ENCODE peak calls at places on chromosomes 4 and X, in five cellular contexts. C is GM23338, E is uterus, Y is K562, Q is breast epithelium. J is an unnamed sample.
A peak's percentile ranks its signal among the peaks of the same experiment; 100 is the strongest.

GRCh38 chrX:47218920-47219815 is 687 bp downstream of the CDK16 start:
- DNase-seq in C (peak; percentile 48), E (peak; percentile 49), Y (peak; percentile 68), Q (no peak), J (peak; percentile 57)

GRCh38 chr4:91330555-91331137 is 973.1 kb upstream of the GRID2 start:
- DNase-seq in C (no peak), E (no peak), Y (no peak), Q (no peak), J (no peak)

GRCh38 chr4:72031868-72032619 is at the start of gene NPFFR2:
- DNase-seq in C (peak; percentile 76), E (no peak), Y (peak; percentile 7), Q (no peak), J (peak; percentile 84)

GRCh38 chr4:8592366-8593267 is at the start of gene CPZ:
- DNase-seq in C (peak; percentile 88), E (peak; percentile 39), Y (peak; percentile 57), Q (no peak), J (peak; percentile 30)

GRCh38 chr4:83548151-83548905 is 12.4 kb downstream of the GPAT3 start:
- DNase-seq in C (peak; percentile 19), E (peak; percentile 37), Y (peak; percentile 89), Q (peak; percentile 68), J (no peak)

GRCh38 chr4:112038861-112039260 is 106.4 kb upstream of the FAM241A start:
- DNase-seq in C (no peak), E (no peak), Y (no peak), Q (no peak), J (no peak)

GRCh38 chr4:185534534-185534849 is 815 bp downstream of the PDLIM3 start:
- DNase-seq in C (no peak), E (no peak), Y (no peak), Q (no peak), J (no peak)

GRCh38 chr4:152679414-152680281 is at the start of gene TMEM154:
- DNase-seq in C (peak; percentile 87), E (peak; percentile 18), Y (no peak), Q (peak; percentile 67), J (no peak)

GRCh38 chr4:75723117-75723801 is 1.1 kb upstream of the USO1 start:
- DNase-seq in C (no peak), E (no peak), Y (no peak), Q (no peak), J (no peak)

GRCh38 chr4:55742655-55743191 is 76.9 kb upstream of the EXOC1L start:
- DNase-seq in C (no peak), E (no peak), Y (peak; percentile 29), Q (no peak), J (no peak)

GRCh38 chr4:87391783-87392054 is 731 bp upstream of the HSD17B11 start:
- DNase-seq in C (no peak), E (no peak), Y (no peak), Q (no peak), J (no peak)

GRCh38 chr4:68082758-68083157 is 46.9 kb downstream of the TMPRSS11F start:
- DNase-seq in C (no peak), E (no peak), Y (no peak), Q (no peak), J (no peak)

GRCh38 chr4:168408620-168409019 is 71.7 kb downstream of the DDX60L start:
- DNase-seq in C (no peak), E (peak; percentile 77), Y (no peak), Q (no peak), J (no peak)

GRCh38 chr4:168410681-168411080 is 69.6 kb downstream of the DDX60L start:
- DNase-seq in C (no peak), E (no peak), Y (no peak), Q (no peak), J (no peak)

GRCh38 chr4:168411318-168412150 is 68.8 kb downstream of the DDX60L start:
- DNase-seq in C (no peak), E (no peak), Y (no peak), Q (no peak), J (no peak)

DNA sequence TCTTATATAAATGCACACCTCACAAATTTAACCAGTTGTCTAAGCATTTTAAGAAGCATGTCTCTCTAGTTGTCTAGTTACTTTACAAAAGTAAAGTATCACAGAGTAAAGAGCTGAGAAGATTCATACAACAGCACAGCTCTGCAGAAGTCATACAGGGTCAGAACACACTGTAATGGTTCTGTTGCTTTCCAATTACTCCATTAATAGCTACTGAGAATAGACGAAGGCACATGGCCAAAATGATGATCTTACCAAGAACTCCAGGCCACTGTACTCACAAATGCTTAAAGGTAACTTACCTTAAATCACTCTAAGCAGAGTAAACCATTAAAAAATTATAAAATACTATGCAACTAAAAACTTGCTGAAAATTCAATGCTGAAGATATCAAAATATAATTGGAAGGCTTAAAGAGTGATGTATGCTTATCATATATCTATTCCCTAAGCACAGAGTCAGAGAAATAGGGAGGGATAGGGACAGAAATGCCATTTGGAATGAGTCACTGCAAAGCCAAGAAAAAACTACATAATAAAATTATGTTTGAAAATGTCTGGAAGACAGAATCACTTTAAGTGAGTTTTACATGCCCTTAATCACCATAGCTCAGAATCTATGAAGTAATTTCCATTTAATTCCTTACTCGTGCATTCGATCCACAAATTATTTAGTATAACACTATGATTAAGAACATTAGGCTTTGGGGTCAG is 71.0 kb downstream of the DDX60L start:
- DNase-seq in C (no peak), E (no peak), Y (no peak), Q (no peak), J (no peak)
- H3K27ac ChIP-seq in C (no peak overlapping the region), E (peak overlapping the region; percentile 66), Y (no peak overlapping the region), Q (no peak overlapping the region), J (no peak overlapping the region)

GRCh38 chr4:97548186-97548585 is 595.1 kb downstream of the STPG2 start:
- DNase-seq in C (no peak), E (no peak), Y (no peak), Q (no peak), J (no peak)

GRCh38 chr4:97548943-97549583 is 594.2 kb downstream of the STPG2 start:
- DNase-seq in C (no peak), E (no peak), Y (no peak), Q (no peak), J (no peak)
- TF ChIP-seq CTCF in C (no peak), E (no peak), Y (no peak), Q (no peak), J (no peak)

DNA sequence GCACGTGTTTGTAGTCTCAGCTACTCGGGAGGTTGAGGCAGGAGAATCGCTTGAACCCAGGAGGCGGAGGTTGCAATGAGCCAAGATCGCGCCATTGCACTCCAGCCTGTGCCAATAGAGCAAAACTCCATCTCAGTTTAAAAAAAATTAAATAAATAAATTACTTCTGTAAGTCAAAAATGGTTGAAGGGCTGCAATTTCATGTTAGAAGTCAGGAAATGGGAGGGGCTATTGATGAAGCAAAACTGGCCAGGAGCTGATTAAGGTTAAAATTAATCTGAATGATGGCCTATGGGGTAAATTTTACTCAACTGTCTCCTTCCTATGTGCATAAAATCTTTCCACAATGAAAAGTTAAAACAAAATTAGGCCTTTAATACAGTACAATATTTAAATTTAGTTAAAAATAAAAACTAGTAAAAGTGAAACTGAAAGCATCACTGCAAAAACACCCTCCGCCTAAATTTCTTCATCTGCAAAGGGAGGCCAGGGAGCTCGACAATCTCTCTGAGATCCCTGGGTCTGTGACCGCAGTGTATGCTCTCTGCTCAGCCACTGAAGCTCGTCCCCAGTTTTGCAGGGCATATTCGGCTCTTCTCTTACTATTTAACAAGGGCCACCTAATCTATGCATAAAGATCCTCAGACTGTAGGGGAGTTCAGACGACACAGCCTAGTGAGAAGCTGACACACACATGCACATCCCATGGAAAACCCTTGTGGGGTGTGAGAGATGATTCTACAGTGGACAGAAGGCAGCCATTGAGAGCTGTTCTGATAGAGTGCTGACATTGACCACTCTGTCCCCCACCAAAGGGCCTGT is 57.2 kb downstream of the IRF2 start:
- DNase-seq in C (no peak), E (no peak), Y (no peak), Q (no peak), J (no peak)
- H3K27ac ChIP-seq in C (no peak overlapping the region), E (peak overlapping the region; percentile 66), Y (no peak overlapping the region), Q (peak overlapping the region; percentile 80), J (no peak overlapping the region)

GRCh38 chr4:61202638-61203495 is 2.7 kb downstream of the ADGRL3 start:
- DNase-seq in C (peak; percentile 63), E (no peak), Y (no peak), Q (no peak), J (peak; percentile 24)

GRCh38 chr4:61200195-61200990 is at the start of gene ADGRL3:
- DNase-seq in C (peak; percentile 93), E (no peak), Y (peak; percentile 1), Q (no peak), J (peak; percentile 72)

GRCh38 chr4:61200991-61201526 is 933 bp downstream of the ADGRL3 start:
- DNase-seq in C (peak; percentile 74), E (no peak), Y (no peak), Q (no peak), J (peak; percentile 26)

GRCh38 chr4:61202100-61202637 is 2.0 kb downstream of the ADGRL3 start:
- DNase-seq in C (peak; percentile 61), E (no peak), Y (no peak), Q (no peak), J (peak; percentile 22)

GRCh38 chr4:61201562-61202099 is 1.5 kb downstream of the ADGRL3 start:
- DNase-seq in C (peak; percentile 50), E (no peak), Y (no peak), Q (no peak), J (peak; percentile 10)
- TF ChIP-seq CTCF in C (no peak), E (no peak), Y (no peak), Q (no peak), J (no peak)

GRCh38 chrX:110363241-110363640 is 4.6 kb downstream of the RTL9 start:
- DNase-seq in C (no peak), E (no peak), Y (peak; percentile 32), Q (no peak), J (no peak)

GRCh38 chrX:110358548-110358947 is at the start of gene RTL9:
- DNase-seq in C (no peak), E (no peak), Y (no peak), Q (no peak), J (no peak)

GRCh38 chrX:110359273-110359672 is 625 bp downstream of the RTL9 start:
- DNase-seq in C (no peak), E (no peak), Y (no peak), Q (no peak), J (no peak)
- H3K27ac ChIP-seq in C (no peak overlapping the region), E (no peak overlapping the region), Y (no peak overlapping the region), Q (no peak overlapping the region), J (no peak overlapping the region)